ENCODE peak calls at places on chromosomes 7 and 10, in ten cellular contexts. U is adrenal gland; P is neuronal stem cell; C is left ventricle myocardium inferior; O is endodermal cell; N is epithelial cell of esophagus; W is BJ; J is A673; F is CD4-positive, CD25-positive, alpha-beta regulatory T cell; Y is heart right ventricle. Z is an unnamed sample.

GRCh38 chr10:51103818-51104217 is 29.5 kb downstream of the PRKG1 start:
- DNase-seq in U (no peak), P (no peak), C (no peak), O (no peak), N (peak; percentile 44), W (no peak), J (no peak), F (no peak), Y (no peak), Z (peak; percentile 83)

GRCh38 chr7:149005427-149006344 is 22.6 kb downstream of the PDIA4 start:
- DNase-seq in U (peak; percentile 79), P (peak; percentile 68), C (peak; percentile 86), O (peak; percentile 93), N (peak; percentile 66), W (no peak), J (peak; percentile 81), F (peak; percentile 84), Y (peak; percentile 85), Z (peak; percentile 44)

GRCh38 chr7:126803060-126803665 is 449.6 kb downstream of the GRM8 start:
- DNase-seq in U (peak; percentile 62), P (peak; percentile 45), C (no peak), O (peak; percentile 86), N (peak; percentile 81), W (peak; percentile 7), J (peak; percentile 76), F (peak; percentile 65), Y (no peak), Z (peak; percentile 71)

GRCh38 chr10:49023752-49024151 is 84.1 kb upstream of the LRRC18 start:
- DNase-seq in U (no peak), P (no peak), C (no peak), O (no peak), N (no peak), W (peak; percentile 17), J (no peak), F (no peak), Y (no peak), Z (no peak)

GRCh38 chr10:123570898-123571515 is 95.1 kb upstream of the GPR26 start:
- DNase-seq in U (no peak), P (no peak), C (no peak), O (peak; percentile 25), N (no peak), W (no peak), J (no peak), F (no peak), Y (no peak), Z (no peak)

GRCh38 chr7:24134535-24134934 is 149.5 kb upstream of the NPY start:
- DNase-seq in U (no peak), P (no peak), C (no peak), O (no peak), N (no peak), W (no peak), J (no peak), F (no peak), Y (no peak), Z (no peak)

GRCh38 chr7:6917258-6917657 is 91.2 kb upstream of the CCZ1B start:
- DNase-seq in U (no peak), P (no peak), C (peak; percentile 46), O (no peak), N (no peak), W (no peak), J (no peak), F (no peak), Y (peak; percentile 48), Z (no peak)

GRCh38 chr10:100873081-100873824 is 39.5 kb upstream of the SLF2 start:
- DNase-seq in U (no peak), P (no peak), C (no peak), O (no peak), N (no peak), W (no peak), J (no peak), F (no peak), Y (no peak), Z (no peak)

GRCh38 chr7:139230484-139230773 is 608 bp upstream of the UBN2 start:
- DNase-seq in U (no peak), P (no peak), C (no peak), O (no peak), N (no peak), W (no peak), J (no peak), F (no peak), Y (peak; percentile 41), Z (no peak)

GRCh38 chr10:66941491-66941890 is 15.7 kb downstream of the LRRTM3 start:
- DNase-seq in U (peak; percentile 66), P (no peak), C (no peak), O (no peak), N (no peak), W (no peak), J (no peak), F (no peak), Y (no peak), Z (no peak)

DNA sequence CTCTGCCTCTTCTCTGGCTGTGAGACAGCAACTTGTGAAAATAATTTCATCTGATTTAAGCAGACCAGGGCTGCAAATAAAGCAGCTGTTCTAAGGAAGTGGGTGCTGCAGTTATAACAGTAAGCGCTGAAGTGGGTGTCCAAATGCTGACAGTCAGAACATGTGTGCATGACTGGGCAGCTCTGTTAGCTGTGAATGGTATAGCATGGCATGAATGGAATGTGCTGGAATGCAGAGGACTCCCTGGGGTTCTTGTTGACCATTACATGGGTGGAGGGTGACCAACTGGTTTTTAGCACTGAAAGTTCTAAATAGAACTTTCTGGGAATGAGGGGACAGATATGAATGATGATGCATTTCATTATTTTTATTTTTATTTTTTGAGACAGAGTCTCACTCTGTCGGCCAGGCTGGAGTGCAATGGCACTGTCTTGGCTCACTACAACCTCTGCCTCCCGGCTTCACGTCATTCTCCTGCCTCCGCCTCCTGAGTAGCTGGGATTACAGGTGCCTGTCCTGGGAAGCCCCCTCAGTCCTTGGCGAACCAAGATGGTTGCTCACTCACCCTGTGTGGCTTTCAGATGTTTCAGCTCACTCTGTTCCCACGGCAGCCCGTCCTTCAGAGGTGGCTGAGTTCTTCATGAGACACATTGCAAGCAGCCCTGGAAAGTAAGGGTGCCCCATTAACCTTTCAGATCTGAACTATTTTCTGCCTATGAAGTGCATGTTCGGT is 319.8 kb upstream of the PHYHIPL start:
- DNase-seq in U (no peak), P (no peak), C (no peak), O (peak; percentile 72), N (peak; percentile 85), W (peak; percentile 91), J (no peak), F (no peak), Y (no peak), Z (peak; percentile 89)
- H3K4me3 ChIP-seq in U (no peak overlapping the region), P (no peak overlapping the region), C (no peak overlapping the region), O (no peak overlapping the region), N (no peak overlapping the region), W (no peak overlapping the region), J (no peak overlapping the region), F (no peak overlapping the region), Y (no peak overlapping the region), Z (no peak overlapping the region)

GRCh38 chr10:133516072-133516471 is 11.1 kb upstream of the CYP2E1 start:
- DNase-seq in U (no peak), P (no peak), C (no peak), O (no peak), N (no peak), W (no peak), J (no peak), F (no peak), Y (no peak), Z (no peak)

GRCh38 chr10:133525444-133525843 is 1.7 kb upstream of the CYP2E1 start:
- DNase-seq in U (no peak), P (no peak), C (no peak), O (no peak), N (no peak), W (no peak), J (no peak), F (no peak), Y (no peak), Z (no peak)

GRCh38 chr10:133515471-133515870 is 11.7 kb upstream of the CYP2E1 start:
- DNase-seq in U (no peak), P (no peak), C (no peak), O (no peak), N (no peak), W (no peak), J (no peak), F (no peak), Y (no peak), Z (no peak)

GRCh38 chr10:133523631-133524203 is 3.4 kb upstream of the CYP2E1 start:
- DNase-seq in U (no peak), P (no peak), C (no peak), O (no peak), N (peak; percentile 60), W (no peak), J (no peak), F (no peak), Y (no peak), Z (peak; percentile 86)

GRCh38 chr10:133520193-133520738 is 6.9 kb upstream of the CYP2E1 start:
- DNase-seq in U (peak; percentile 81), P (no peak), C (peak; percentile 80), O (peak; percentile 82), N (peak; percentile 42), W (peak; percentile 10), J (peak; percentile 85), F (peak; percentile 80), Y (peak; percentile 87), Z (peak; percentile 22)
- H3K4me3 ChIP-seq in U (peak overlapping the region; percentile 54), P (no peak overlapping the region), C (peak overlapping the region; percentile 63), O (no peak overlapping the region), N (no peak overlapping the region), W (peak overlapping the region; percentile 45), J (peak overlapping the region; percentile 37), F (peak overlapping the region; percentile 60), Y (peak overlapping the region; percentile 50), Z (peak overlapping the region; percentile 19)

DNA sequence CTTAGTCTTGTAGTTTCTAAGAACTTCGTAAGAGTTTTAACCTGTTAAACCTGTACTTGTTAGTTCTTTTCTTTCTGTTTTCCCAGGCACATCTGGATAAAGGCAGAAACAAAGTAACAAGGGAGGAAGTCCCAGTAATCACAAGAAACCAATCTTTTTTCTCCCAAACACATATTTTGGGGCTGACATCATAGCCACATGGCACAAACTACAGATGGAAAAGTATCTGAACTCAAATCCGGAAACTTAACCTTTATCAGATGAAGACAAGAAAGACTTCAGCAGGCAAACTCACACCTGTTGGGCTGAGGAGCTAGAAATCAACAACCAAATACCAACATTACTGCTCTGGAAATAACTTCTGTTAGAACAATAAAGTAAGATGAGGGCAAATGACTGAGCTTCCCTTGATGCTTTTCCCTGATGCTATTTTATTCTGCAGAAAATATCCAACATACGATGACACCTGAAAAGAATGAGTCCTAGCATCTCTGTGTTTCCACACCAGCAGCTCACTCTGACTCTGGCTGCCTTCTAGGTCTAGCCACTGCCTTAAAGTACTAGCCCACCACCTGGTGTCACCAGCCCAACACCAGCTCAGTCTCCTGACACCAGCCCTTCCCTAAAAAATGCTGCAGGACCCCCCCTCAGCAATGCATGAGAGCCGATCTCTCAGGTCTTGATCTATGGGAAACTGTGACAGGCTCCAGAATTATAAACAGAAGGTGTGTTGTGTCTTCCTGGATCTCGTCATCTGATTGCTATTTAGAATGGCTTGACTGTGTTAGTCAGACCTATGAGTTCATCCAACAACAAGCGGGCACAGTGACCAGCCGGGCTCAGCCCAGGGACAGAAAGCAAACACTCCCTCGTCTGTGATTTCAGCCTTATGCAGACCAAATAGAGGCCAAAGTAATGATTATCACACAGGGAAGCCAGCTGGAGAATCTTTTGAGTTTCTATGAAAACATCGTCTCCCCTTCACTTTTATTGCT is 66.8 kb downstream of the CUBN start:
- DNase-seq in U (no peak), P (no peak), C (no peak), O (peak; percentile 63), N (peak; percentile 95), W (peak; percentile 73), J (peak; percentile 75), F (no peak), Y (peak; percentile 14), Z (peak; percentile 95)
- H3K4me3 ChIP-seq in U (no peak overlapping the region), P (no peak overlapping the region), C (no peak overlapping the region), O (no peak overlapping the region), N (no peak overlapping the region), W (no peak overlapping the region), J (no peak overlapping the region), F (no peak overlapping the region), Y (no peak overlapping the region), Z (no peak overlapping the region)

GRCh38 chr7:157569967-157570366 is 233.2 kb downstream of the DNAJB6 start:
- DNase-seq in U (no peak), P (no peak), C (no peak), O (no peak), N (no peak), W (no peak), J (no peak), F (no peak), Y (no peak), Z (no peak)
- H3K4me3 ChIP-seq in U (no peak overlapping the region), P (no peak overlapping the region), C (no peak overlapping the region), O (no peak overlapping the region), N (no peak overlapping the region), W (no peak overlapping the region), J (no peak overlapping the region), F (no peak overlapping the region), Y (no peak overlapping the region), Z (no peak overlapping the region)